ENCODE peak calls at places on chromosome 11, in five cellular contexts. W is activated T-helper 2 cell treated with anti-CD3 and anti-CD28 coated beads, Interferon-gamma antibody, Interleukin-2, Interleukin-4, amounts not matched to agents 10 μg/mL and 5 μg/mL and 100 μg/mL, durations not matched to agents 14 hours and 24 hours and 36 hours; F is NCI-H1417; O is H54; V is effector memory CD8-positive, alpha-beta T cell. K is an unnamed sample.

GRCh38 chr11:58061813-58062212 is 31.1 kb downstream of the OR6Q1 start:
- DNase-seq in W (no peak), F (no peak), O (peak), V (no peak), K (no peak)

GRCh38 chr11:82858556-82859091 is 41.6 kb downstream of the PRCP start:
- DNase-seq in W (no peak), F (no peak), O (no peak), V (no peak), K (no peak)

GRCh38 chr11:122128146-122128545 is 12.1 kb upstream of the BLID start:
- DNase-seq in W (no peak), F (no peak), O (no peak), V (no peak), K (no peak)

GRCh38 chr11:8071616-8072581 is 9.1 kb upstream of the TUB start:
- DNase-seq in W (no peak), F (peak), O (no peak), V (no peak), K (no peak)

GRCh38 chr11:68832476-68833176 is 9.1 kb downstream of the CPT1A start:
- DNase-seq in W (no peak), F (no peak), O (no peak), V (no peak), K (no peak)

GRCh38 chr11:60867871-60868681 is 734 bp downstream of the ZP1 start:
- DNase-seq in W (no peak), F (no peak), O (no peak), V (no peak), K (no peak)

GRCh38 chr11:69810289-69811118 is 8.7 kb downstream of the FGF3 start:
- DNase-seq in W (no peak), F (no peak), O (no peak), V (no peak), K (no peak)

GRCh38 chr11:110759972-110760381 is 47.7 kb upstream of the ARHGAP20 start:
- DNase-seq in W (no peak), F (no peak), O (no peak), V (no peak), K (no peak)

GRCh38 chr11:74169736-74170458 is 905 bp downstream of the C2CD3 start:
- DNase-seq in W (no peak), F (peak), O (no peak), V (no peak), K (no peak)

GRCh38 chr11:47051217-47051616 is 114.7 kb downstream of the CSTPP1 start:
- DNase-seq in W (no peak), F (no peak), O (no peak), V (no peak), K (no peak)

GRCh38 chr11:87722756-87723599 is 452.3 kb downstream of the RAB38 start:
- DNase-seq in W (no peak), F (peak), O (peak), V (no peak), K (no peak)

GRCh38 chr11:31254411-31254810 is 115.1 kb downstream of the DCDC1 start:
- DNase-seq in W (no peak), F (no peak), O (no peak), V (no peak), K (no peak)

GRCh38 chr11:105189586-105189985 is 50.0 kb upstream of the CARD18 start:
- DNase-seq in W (no peak), F (no peak), O (no peak), V (no peak), K (no peak)

GRCh38 chr11:109247071-109247470 is 174.9 kb upstream of the C11orf87 start:
- DNase-seq in W (no peak), F (no peak), O (no peak), V (no peak), K (no peak)

GRCh38 chr11:83140691-83141455 is 16.1 kb upstream of the PCF11 start:
- DNase-seq in W (no peak), F (no peak), O (no peak), V (no peak), K (no peak)